ENCODE peak calls at places on chromosome 4, in four cellular contexts. F is fibroblast of gingiva, V is endothelial cell, S is PC-3. A is an unnamed sample.

GRCh38 chr4:121462660-121463261 is 81.9 kb upstream of the QRFPR start:
- DNase-seq in V (peak), S (peak), F (peak), A (peak)

GRCh38 chr4:165656829-165657467 is 216.1 kb upstream of the TLL1 start:
- DNase-seq in F (no peak), S (peak), V (no peak), A (no peak)

GRCh38 chr4:212438-213174 is 88.3 kb downstream of the ZNF718 start:
- DNase-seq in V (peak), F (peak), S (no peak), A (peak)

GRCh38 chr4:186887211-186887785 is 163.6 kb upstream of the FAT1 start:
- DNase-seq in F (no peak), S (no peak), V (no peak), A (peak)

GRCh38 chr4:89410687-89411086 is 103.1 kb upstream of the GPRIN3 start:
- DNase-seq in F (no peak), S (no peak), V (no peak), A (peak)

GRCh38 chr4:114464873-114465272 is 133.7 kb upstream of the UGT8 start:
- DNase-seq in F (no peak), S (no peak), V (no peak), A (no peak)

GRCh38 chr4:48960988-48961635 is 25.0 kb upstream of the CWH43 start:
- DNase-seq in S (no peak), V (no peak), F (no peak), A (no peak)

GRCh38 chr4:1604181-1604705 is 79.9 kb downstream of the FAM53A start:
- DNase-seq in S (peak), F (no peak), V (no peak), A (peak)

GRCh38 chr4:154049457-154050181 is 260.7 kb upstream of the SFRP2 start:
- DNase-seq in V (peak), F (peak), S (peak), A (peak)

A was measured in adipocyte.